ENCODE peak calls at places on chromosome 16, in six cellular contexts. Z is IMR-90, U is body of pancreas, G is HCT116, T is heart left ventricle, H is testis. C is an unnamed sample.

GRCh38 chr16:49282690-49283375 is 1.2 kb upstream of the CBLN1 start:
- DNase-seq in Z (no peak), U (peak; percentile 64), G (no peak), T (no peak), H (peak; percentile 35), C (peak; percentile 44)

GRCh38 chr16:20879175-20880053 is 20.7 kb downstream of the DCUN1D3 start:
- DNase-seq in Z (peak; percentile 74), U (no peak), G (no peak), T (no peak), H (no peak), C (no peak)

GRCh38 chr16:47848481-47849109 is 307.2 kb downstream of the ABCC12 start:
- DNase-seq in Z (peak; percentile 55), U (peak; percentile 33), G (no peak), T (no peak), H (no peak), C (no peak)

GRCh38 chr16:23496826-23497542 is 13.3 kb downstream of the GGA2 start:
- DNase-seq in Z (peak; percentile 21), U (peak; percentile 59), G (no peak), T (peak; percentile 33), H (no peak), C (peak; percentile 72)

GRCh38 chr16:1428511-1428910 is 2.4 kb upstream of the PERCC1 start:
- DNase-seq in Z (no peak), U (no peak), G (no peak), T (no peak), H (no peak), C (no peak)

GRCh38 chr16:87538594-87538993 is 45.8 kb upstream of the ZCCHC14 start:
- DNase-seq in Z (peak; percentile 44), U (no peak), G (no peak), T (no peak), H (no peak), C (no peak)

GRCh38 chr16:339680-340079 is 12.8 kb downstream of the AXIN1 start:
- DNase-seq in Z (no peak), U (no peak), G (no peak), T (no peak), H (no peak), C (no peak)

GRCh38 chr16:12757546-12757945 is 46.1 kb downstream of the CPPED1 start:
- DNase-seq in Z (no peak), U (no peak), G (no peak), T (no peak), H (no peak), C (no peak)

GRCh38 chr16:11682655-11683096 is 14.4 kb downstream of the SNN start:
- DNase-seq in Z (peak; percentile 99), U (no peak), G (no peak), T (no peak), H (no peak), C (no peak)

GRCh38 chr16:73228649-73229048 is 180.7 kb upstream of the ZFHX3 start:
- DNase-seq in Z (peak; percentile 98), U (no peak), G (no peak), T (no peak), H (no peak), C (no peak)

GRCh38 chr16:70395345-70395901 is 43.5 kb downstream of the ST3GAL2 start:
- DNase-seq in Z (peak; percentile 22), U (peak; percentile 73), G (no peak), T (peak; percentile 77), H (peak; percentile 55), C (peak; percentile 55)

DNA sequence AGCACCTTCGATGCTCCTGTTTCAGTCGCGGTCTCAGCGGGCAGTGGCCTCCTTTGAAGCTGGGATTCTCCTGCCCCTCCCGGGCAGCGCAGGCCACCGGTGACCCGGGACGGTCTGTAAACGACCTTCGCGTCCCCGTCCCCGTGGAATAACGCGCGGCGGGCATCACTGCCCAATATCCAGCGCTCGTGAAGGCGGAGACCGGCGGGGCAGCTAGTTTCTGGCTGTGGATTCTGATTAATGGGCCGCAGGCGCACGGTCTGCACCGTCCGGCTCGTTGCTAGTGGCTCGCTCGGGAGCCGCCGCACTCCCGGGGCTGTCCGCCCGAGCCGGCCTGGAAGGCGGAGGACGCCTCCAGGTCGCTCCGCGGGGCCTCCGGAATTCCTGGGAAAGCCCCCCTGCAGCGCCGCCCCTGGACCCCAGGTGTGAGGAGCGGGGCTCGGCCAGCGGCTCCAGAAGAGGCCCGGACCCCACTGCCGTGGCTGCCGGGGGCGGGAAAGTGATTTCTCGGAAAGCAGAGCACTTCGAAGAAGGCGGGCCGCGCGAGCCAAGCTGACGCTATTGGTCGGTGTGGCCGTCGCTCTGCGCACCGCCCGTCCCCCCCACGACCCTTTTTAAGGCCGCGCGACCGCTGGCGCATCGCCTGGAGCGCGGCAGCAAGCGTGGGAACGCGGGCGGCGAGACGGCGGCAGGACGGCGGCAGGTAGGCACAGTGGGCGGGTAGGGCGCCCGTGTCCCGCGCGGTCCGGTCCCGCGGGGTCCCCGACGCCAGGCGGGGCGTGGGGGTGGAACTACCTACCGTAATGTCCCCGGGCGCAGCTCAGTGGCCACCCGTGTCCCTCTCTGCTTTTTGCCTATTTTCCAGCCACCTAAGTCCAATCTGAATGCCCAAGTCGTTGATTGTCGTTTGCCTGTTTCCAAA is at the start of gene IRF8:
- DNase-seq in Z (no peak), U (peak; percentile 69), G (no peak), T (peak; percentile 77), H (peak; percentile 82), C (peak; percentile 73)
- TF ChIP-seq POLR2A in Z (no peak), U (peak; percentile 18), G (no peak), T (no peak), H (no peak), C (peak; percentile 86)

GRCh38 chr16:89687092-89687940 is 827 bp downstream of the CDK10 start:
- DNase-seq in Z (peak; percentile 52), U (peak; percentile 89), G (no peak), T (no peak), H (no peak), C (peak; percentile 80)
- TF ChIP-seq CTCF in Z (no peak), U (no peak), G (no peak), T (no peak), H (no peak), C (no peak)

GRCh38 chr16:35733971-35734702 is 2274.7 kb downstream of the TP53TG3F start:
- DNase-seq in Z (no peak), U (no peak), G (no peak), T (no peak), H (no peak), C (no peak)
- H3K9me3 ChIP-seq in Z (peaks cover 12% of the 10 kb centered on the region), U (no peaks in the 10 kb centered on the region), G (no peaks in the 10 kb centered on the region), T (no peaks in the 10 kb centered on the region), H (no peaks in the 10 kb centered on the region), C (no peaks in the 10 kb centered on the region)

GRCh38 chr16:65249768-65250167 is 127.9 kb upstream of the CDH11 start:
- DNase-seq in Z (no peak), U (peak; percentile 27), G (no peak), T (peak; percentile 87), H (peak; percentile 85), C (peak; percentile 68)

DNA sequence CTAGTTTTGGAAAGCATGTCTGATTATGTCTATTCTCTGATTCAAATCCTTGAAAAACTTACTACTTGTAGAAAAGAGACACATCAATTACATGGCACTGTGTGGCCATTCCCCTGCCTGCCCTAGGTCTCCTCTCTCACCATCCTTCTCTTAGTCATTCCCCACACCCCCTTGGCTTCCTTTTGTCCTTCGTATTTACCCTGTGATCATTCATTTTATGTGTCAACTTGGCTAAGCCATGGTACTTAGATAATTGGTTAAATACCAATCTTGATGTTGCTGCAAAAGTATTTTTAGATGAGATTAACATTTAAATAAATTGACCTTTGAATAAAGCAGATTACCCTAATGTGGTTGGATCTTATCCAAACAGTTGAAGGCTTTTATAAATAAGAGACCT is 122.9 kb upstream of the CDH11 start:
- DNase-seq in Z (no peak), U (no peak), G (no peak), T (no peak), H (no peak), C (no peak)
- TF ChIP-seq POLR2A in Z (no peak), U (no peak), G (no peak), T (no peak), H (no peak), C (no peak)

GRCh38 chr16:29848420-29849297 is 14.4 kb downstream of the CDIPT start:
- DNase-seq in Z (peak; percentile 63), U (peak; percentile 80), G (peak; percentile 44), T (peak; percentile 79), H (peak; percentile 78), C (peak; percentile 49)
- TF ChIP-seq CTCF in Z (peak; percentile 74), U (peak; percentile 76), G (peak; percentile 97), T (peak; percentile 89), H (peak; percentile 72), C (peak; percentile 48)

GRCh38 chr16:50516401-50516800 is 31.8 kb upstream of the NKD1 start:
- DNase-seq in Z (no peak), U (no peak), G (no peak), T (no peak), H (no peak), C (no peak)
- H3K9me3 ChIP-seq in Z (no peaks in the 10 kb centered on the region), U (no peaks in the 10 kb centered on the region), G (peaks cover 8% of the 10 kb centered on the region), T (no peaks in the 10 kb centered on the region), H (no peaks in the 10 kb centered on the region), C (no peaks in the 10 kb centered on the region)

GRCh38 chr16:2981177-2981898 is 1.1 kb upstream of the PKMYT1 start:
- DNase-seq in Z (no peak), U (no peak), G (no peak), T (no peak), H (peak; percentile 64), C (no peak)
- TF ChIP-seq POLR2A in Z (no peak), U (no peak), G (no peak), T (no peak), H (no peak), C (no peak)

GRCh38 chr16:57736419-57737281 is 1.1 kb downstream of the KATNB1 start:
- DNase-seq in Z (peak; percentile 87), U (peak; percentile 51), G (no peak), T (no peak), H (peak; percentile 71), C (peak; percentile 72)
- TF ChIP-seq CTCF in Z (peak; percentile 18), U (no peak), G (peak; percentile 20), T (no peak), H (peak; percentile 24), C (peak; percentile 44)

GRCh38 chr16:55621771-55622170 is 34.0 kb upstream of the SLC6A2 start:
- DNase-seq in Z (no peak), U (no peak), G (no peak), T (no peak), H (no peak), C (no peak)
- H3K9me3 ChIP-seq in Z (no peaks in the 10 kb centered on the region), U (no peaks in the 10 kb centered on the region), G (no peaks in the 10 kb centered on the region), T (no peaks in the 10 kb centered on the region), H (no peaks in the 10 kb centered on the region), C (no peaks in the 10 kb centered on the region)

C was measured in thyroid gland.